ENCODE peak calls at places on chromosome 21, in six cellular contexts. One of them, this sample, is unnamed.

GRCh38 chr21:45570071-45570470 is 27.8 kb upstream of the SLC19A1 start:
- DNase-seq in adrenal gland: no peak
- DNase-seq in GM23338: no peak
- DNase-seq in uterus: no peak
- DNase-seq in CD4-positive, CD25-positive, alpha-beta regulatory T cell: no peak
- DNase-seq in HEK293T: no peak
- DNase-seq in this sample: no peak

GRCh38 chr21:41640756-41641509 is 125.9 kb downstream of the RIPK4 start:
- DNase-seq in CD4-positive, CD25-positive, alpha-beta regulatory T cell: no peak
- DNase-seq in adrenal gland: no peak
- DNase-seq in GM23338: no peak
- DNase-seq in uterus: peak
- DNase-seq in HEK293T: no peak
- DNase-seq in this sample: no peak

GRCh38 chr21:23887709-23888303 is 1719.5 kb downstream of the MRPL39 start:
- DNase-seq in adrenal gland: no peak
- DNase-seq in HEK293T: no peak
- DNase-seq in GM23338: no peak
- DNase-seq in uterus: no peak
- DNase-seq in CD4-positive, CD25-positive, alpha-beta regulatory T cell: peak
- DNase-seq in this sample: no peak

GRCh38 chr21:34544032-34544496 is 32.1 kb upstream of the KCNE1 start:
- DNase-seq in HEK293T: peak
- DNase-seq in adrenal gland: peak
- DNase-seq in GM23338: peak
- DNase-seq in CD4-positive, CD25-positive, alpha-beta regulatory T cell: peak
- DNase-seq in uterus: peak
- DNase-seq in this sample: peak

GRCh38 chr21:18655927-18656326 is 252.3 kb upstream of the TMPRSS15 start:
- DNase-seq in uterus: no peak
- DNase-seq in GM23338: no peak
- DNase-seq in CD4-positive, CD25-positive, alpha-beta regulatory T cell: no peak
- DNase-seq in adrenal gland: no peak
- DNase-seq in HEK293T: no peak
- DNase-seq in this sample: no peak

GRCh38 chr21:39082656-39083376 is 100.4 kb downstream of the PSMG1 start:
- DNase-seq in adrenal gland: no peak
- DNase-seq in uterus: no peak
- DNase-seq in GM23338: peak
- DNase-seq in HEK293T: no peak
- DNase-seq in CD4-positive, CD25-positive, alpha-beta regulatory T cell: no peak
- DNase-seq in this sample: no peak

GRCh38 chr21:42346441-42346840 is 4.4 kb downstream of the TFF2 start:
- DNase-seq in adrenal gland: no peak
- DNase-seq in CD4-positive, CD25-positive, alpha-beta regulatory T cell: no peak
- DNase-seq in GM23338: no peak
- DNase-seq in HEK293T: no peak
- DNase-seq in uterus: no peak
- DNase-seq in this sample: no peak

GRCh38 chr21:45067462-45068285 is 6.7 kb upstream of the ADARB1 start:
- DNase-seq in uterus: no peak
- DNase-seq in CD4-positive, CD25-positive, alpha-beta regulatory T cell: no peak
- DNase-seq in GM23338: no peak
- DNase-seq in HEK293T: no peak
- DNase-seq in adrenal gland: no peak
- DNase-seq in this sample: no peak

GRCh38 chr21:20729376-20729775 is 268.8 kb upstream of the NCAM2 start:
- DNase-seq in adrenal gland: no peak
- DNase-seq in HEK293T: no peak
- DNase-seq in CD4-positive, CD25-positive, alpha-beta regulatory T cell: no peak
- DNase-seq in uterus: no peak
- DNase-seq in GM23338: no peak
- DNase-seq in this sample: no peak

GRCh38 chr21:34227386-34227852 is 136.4 kb upstream of the KCNE2 start:
- DNase-seq in uterus: peak
- DNase-seq in HEK293T: no peak
- DNase-seq in adrenal gland: no peak
- DNase-seq in CD4-positive, CD25-positive, alpha-beta regulatory T cell: no peak
- DNase-seq in GM23338: no peak
- DNase-seq in this sample: no peak

GRCh38 chr21:38721983-38722382 is 83.7 kb upstream of the ETS2 start:
- DNase-seq in CD4-positive, CD25-positive, alpha-beta regulatory T cell: no peak
- DNase-seq in adrenal gland: no peak
- DNase-seq in HEK293T: no peak
- DNase-seq in uterus: no peak
- DNase-seq in GM23338: no peak
- DNase-seq in this sample: no peak

GRCh38 chr21:26835027-26835713 is 10.0 kb downstream of the ADAMTS1 start:
- DNase-seq in adrenal gland: no peak
- DNase-seq in HEK293T: no peak
- DNase-seq in CD4-positive, CD25-positive, alpha-beta regulatory T cell: no peak
- DNase-seq in uterus: no peak
- DNase-seq in GM23338: no peak
- DNase-seq in this sample: no peak

GRCh38 chr21:39788383-39788782 is 43.4 kb downstream of the IGSF5 start:
- DNase-seq in HEK293T: peak
- DNase-seq in GM23338: peak
- DNase-seq in CD4-positive, CD25-positive, alpha-beta regulatory T cell: no peak
- DNase-seq in uterus: peak
- DNase-seq in adrenal gland: peak
- DNase-seq in this sample: peak

This sample was measured in left cardiac atrium.